ENCODE peak calls at places on chromosome 21, in eight cellular contexts. One of them, this sample, is unnamed.

GRCh38 chr21:42002421-42002958 is 7.7 kb downstream of the ZBTB21 start:
- DNase-seq in renal cortical epithelial cell: peak
- DNase-seq in GM19239: no peak
- DNase-seq in nephron progenitor cell: no peak
- DNase-seq in stimulated activated naive CD8-positive, alpha-beta T cell treated with anti-CD3 and anti-CD28 coated beads, Interleukin-15, Interleukin-2, amounts not matched to agents 100 U/mL and 50 U/mL, for 24 hours: peak
- DNase-seq in NCI-H510A treated with DMSO at 0.1 percent for 48 hours: no peak
- DNase-seq in globus pallidus: no peak
- DNase-seq in stimulated activated CD4-positive, alpha-beta T cell treated with anti-CD3 and anti-CD28 coated beads, Interleukin-4, amount 100 ng/mL, for 24 hours: peak
- DNase-seq in this sample: no peak

GRCh38 chr21:44304846-44305245 is 5.0 kb downstream of the PFKL start:
- DNase-seq in renal cortical epithelial cell: peak
- DNase-seq in GM19239: no peak
- DNase-seq in nephron progenitor cell: peak
- DNase-seq in stimulated activated naive CD8-positive, alpha-beta T cell treated with anti-CD3 and anti-CD28 coated beads, Interleukin-15, Interleukin-2, amounts not matched to agents 100 U/mL and 50 U/mL, for 24 hours: peak
- DNase-seq in NCI-H510A treated with DMSO at 0.1 percent for 48 hours: peak
- DNase-seq in globus pallidus: peak
- DNase-seq in stimulated activated CD4-positive, alpha-beta T cell treated with anti-CD3 and anti-CD28 coated beads, Interleukin-4, amount 100 ng/mL, for 24 hours: peak
- DNase-seq in this sample: peak

GRCh38 chr21:22679207-22679606 is 1681.0 kb downstream of the NCAM2 start:
- DNase-seq in renal cortical epithelial cell: no peak
- DNase-seq in GM19239: no peak
- DNase-seq in nephron progenitor cell: no peak
- DNase-seq in stimulated activated naive CD8-positive, alpha-beta T cell treated with anti-CD3 and anti-CD28 coated beads, Interleukin-15, Interleukin-2, amounts not matched to agents 100 U/mL and 50 U/mL, for 24 hours: no peak
- DNase-seq in NCI-H510A treated with DMSO at 0.1 percent for 48 hours: no peak
- DNase-seq in globus pallidus: no peak
- DNase-seq in stimulated activated CD4-positive, alpha-beta T cell treated with anti-CD3 and anti-CD28 coated beads, Interleukin-4, amount 100 ng/mL, for 24 hours: no peak
- DNase-seq in this sample: no peak

GRCh38 chr21:38645282-38645681 is 147.0 kb upstream of the ERG start:
- DNase-seq in renal cortical epithelial cell: peak
- DNase-seq in GM19239: no peak
- DNase-seq in nephron progenitor cell: no peak
- DNase-seq in stimulated activated naive CD8-positive, alpha-beta T cell treated with anti-CD3 and anti-CD28 coated beads, Interleukin-15, Interleukin-2, amounts not matched to agents 100 U/mL and 50 U/mL, for 24 hours: no peak
- DNase-seq in NCI-H510A treated with DMSO at 0.1 percent for 48 hours: no peak
- DNase-seq in globus pallidus: no peak
- DNase-seq in stimulated activated CD4-positive, alpha-beta T cell treated with anti-CD3 and anti-CD28 coated beads, Interleukin-4, amount 100 ng/mL, for 24 hours: no peak
- DNase-seq in this sample: no peak

GRCh38 chr21:29656504-29657227 is 283.1 kb downstream of the GRIK1 start:
- DNase-seq in renal cortical epithelial cell: peak
- DNase-seq in GM19239: no peak
- DNase-seq in nephron progenitor cell: no peak
- DNase-seq in stimulated activated naive CD8-positive, alpha-beta T cell treated with anti-CD3 and anti-CD28 coated beads, Interleukin-15, Interleukin-2, amounts not matched to agents 100 U/mL and 50 U/mL, for 24 hours: no peak
- DNase-seq in NCI-H510A treated with DMSO at 0.1 percent for 48 hours: no peak
- DNase-seq in globus pallidus: no peak
- DNase-seq in stimulated activated CD4-positive, alpha-beta T cell treated with anti-CD3 and anti-CD28 coated beads, Interleukin-4, amount 100 ng/mL, for 24 hours: peak
- DNase-seq in this sample: no peak

GRCh38 chr21:14900611-14901010 is 164.2 kb downstream of the NRIP1 start:
- DNase-seq in renal cortical epithelial cell: peak
- DNase-seq in GM19239: no peak
- DNase-seq in nephron progenitor cell: no peak
- DNase-seq in stimulated activated naive CD8-positive, alpha-beta T cell treated with anti-CD3 and anti-CD28 coated beads, Interleukin-15, Interleukin-2, amounts not matched to agents 100 U/mL and 50 U/mL, for 24 hours: no peak
- DNase-seq in NCI-H510A treated with DMSO at 0.1 percent for 48 hours: no peak
- DNase-seq in globus pallidus: no peak
- DNase-seq in stimulated activated CD4-positive, alpha-beta T cell treated with anti-CD3 and anti-CD28 coated beads, Interleukin-4, amount 100 ng/mL, for 24 hours: no peak
- DNase-seq in this sample: no peak

GRCh38 chr21:36759348-36760083 is 60.6 kb downstream of the SIM2 start:
- DNase-seq in renal cortical epithelial cell: no peak
- DNase-seq in GM19239: no peak
- DNase-seq in nephron progenitor cell: no peak
- DNase-seq in stimulated activated naive CD8-positive, alpha-beta T cell treated with anti-CD3 and anti-CD28 coated beads, Interleukin-15, Interleukin-2, amounts not matched to agents 100 U/mL and 50 U/mL, for 24 hours: no peak
- DNase-seq in NCI-H510A treated with DMSO at 0.1 percent for 48 hours: peak
- DNase-seq in globus pallidus: no peak
- DNase-seq in stimulated activated CD4-positive, alpha-beta T cell treated with anti-CD3 and anti-CD28 coated beads, Interleukin-4, amount 100 ng/mL, for 24 hours: no peak
- DNase-seq in this sample: no peak

GRCh38 chr21:41121785-41122415 is 46.1 kb upstream of the BACE2 start:
- DNase-seq in renal cortical epithelial cell: peak
- DNase-seq in GM19239: peak
- DNase-seq in nephron progenitor cell: peak
- DNase-seq in stimulated activated naive CD8-positive, alpha-beta T cell treated with anti-CD3 and anti-CD28 coated beads, Interleukin-15, Interleukin-2, amounts not matched to agents 100 U/mL and 50 U/mL, for 24 hours: peak
- DNase-seq in NCI-H510A treated with DMSO at 0.1 percent for 48 hours: peak
- DNase-seq in globus pallidus: peak
- DNase-seq in stimulated activated CD4-positive, alpha-beta T cell treated with anti-CD3 and anti-CD28 coated beads, Interleukin-4, amount 100 ng/mL, for 24 hours: peak
- DNase-seq in this sample: peak

GRCh38 chr21:41752231-41752681 is 14.6 kb downstream of the RIPK4 start:
- DNase-seq in renal cortical epithelial cell: peak
- DNase-seq in GM19239: no peak
- DNase-seq in nephron progenitor cell: no peak
- DNase-seq in stimulated activated naive CD8-positive, alpha-beta T cell treated with anti-CD3 and anti-CD28 coated beads, Interleukin-15, Interleukin-2, amounts not matched to agents 100 U/mL and 50 U/mL, for 24 hours: no peak
- DNase-seq in NCI-H510A treated with DMSO at 0.1 percent for 48 hours: peak
- DNase-seq in globus pallidus: no peak
- DNase-seq in stimulated activated CD4-positive, alpha-beta T cell treated with anti-CD3 and anti-CD28 coated beads, Interleukin-4, amount 100 ng/mL, for 24 hours: no peak
- DNase-seq in this sample: no peak

GRCh38 chr21:33374080-33374873 is 28.9 kb upstream of the IFNGR2 start:
- DNase-seq in renal cortical epithelial cell: peak
- DNase-seq in GM19239: no peak
- DNase-seq in nephron progenitor cell: peak
- DNase-seq in stimulated activated naive CD8-positive, alpha-beta T cell treated with anti-CD3 and anti-CD28 coated beads, Interleukin-15, Interleukin-2, amounts not matched to agents 100 U/mL and 50 U/mL, for 24 hours: peak
- DNase-seq in NCI-H510A treated with DMSO at 0.1 percent for 48 hours: no peak
- DNase-seq in globus pallidus: peak
- DNase-seq in stimulated activated CD4-positive, alpha-beta T cell treated with anti-CD3 and anti-CD28 coated beads, Interleukin-4, amount 100 ng/mL, for 24 hours: peak
- DNase-seq in this sample: peak

GRCh38 chr21:41509206-41509496 is 1.2 kb upstream of the TMPRSS2 start:
- DNase-seq in renal cortical epithelial cell: no peak
- DNase-seq in GM19239: no peak
- DNase-seq in nephron progenitor cell: no peak
- DNase-seq in stimulated activated naive CD8-positive, alpha-beta T cell treated with anti-CD3 and anti-CD28 coated beads, Interleukin-15, Interleukin-2, amounts not matched to agents 100 U/mL and 50 U/mL, for 24 hours: no peak
- DNase-seq in NCI-H510A treated with DMSO at 0.1 percent for 48 hours: no peak
- DNase-seq in globus pallidus: no peak
- DNase-seq in stimulated activated CD4-positive, alpha-beta T cell treated with anti-CD3 and anti-CD28 coated beads, Interleukin-4, amount 100 ng/mL, for 24 hours: no peak
- DNase-seq in this sample: no peak

GRCh38 chr21:41611966-41612606 is 104.1 kb upstream of the TMPRSS2 start:
- DNase-seq in renal cortical epithelial cell: peak
- DNase-seq in GM19239: no peak
- DNase-seq in nephron progenitor cell: no peak
- DNase-seq in stimulated activated naive CD8-positive, alpha-beta T cell treated with anti-CD3 and anti-CD28 coated beads, Interleukin-15, Interleukin-2, amounts not matched to agents 100 U/mL and 50 U/mL, for 24 hours: no peak
- DNase-seq in NCI-H510A treated with DMSO at 0.1 percent for 48 hours: peak
- DNase-seq in globus pallidus: no peak
- DNase-seq in stimulated activated CD4-positive, alpha-beta T cell treated with anti-CD3 and anti-CD28 coated beads, Interleukin-4, amount 100 ng/mL, for 24 hours: no peak
- DNase-seq in this sample: peak

GRCh38 chr21:43313221-43313938 is 113.6 kb downstream of the SIK1 start:
- DNase-seq in renal cortical epithelial cell: no peak
- DNase-seq in GM19239: no peak
- DNase-seq in nephron progenitor cell: no peak
- DNase-seq in stimulated activated naive CD8-positive, alpha-beta T cell treated with anti-CD3 and anti-CD28 coated beads, Interleukin-15, Interleukin-2, amounts not matched to agents 100 U/mL and 50 U/mL, for 24 hours: no peak
- DNase-seq in NCI-H510A treated with DMSO at 0.1 percent for 48 hours: no peak
- DNase-seq in globus pallidus: no peak
- DNase-seq in stimulated activated CD4-positive, alpha-beta T cell treated with anti-CD3 and anti-CD28 coated beads, Interleukin-4, amount 100 ng/mL, for 24 hours: no peak
- DNase-seq in this sample: no peak

GRCh38 chr21:17513214-17514123 is 626 bp downstream of the CXADR start:
- DNase-seq in renal cortical epithelial cell: no peak
- DNase-seq in GM19239: no peak
- DNase-seq in nephron progenitor cell: peak
- DNase-seq in stimulated activated naive CD8-positive, alpha-beta T cell treated with anti-CD3 and anti-CD28 coated beads, Interleukin-15, Interleukin-2, amounts not matched to agents 100 U/mL and 50 U/mL, for 24 hours: peak
- DNase-seq in NCI-H510A treated with DMSO at 0.1 percent for 48 hours: peak
- DNase-seq in globus pallidus: peak
- DNase-seq in stimulated activated CD4-positive, alpha-beta T cell treated with anti-CD3 and anti-CD28 coated beads, Interleukin-4, amount 100 ng/mL, for 24 hours: peak
- DNase-seq in this sample: peak

GRCh38 chr21:25457411-25457810 is 149.9 kb downstream of the MRPL39 start:
- DNase-seq in renal cortical epithelial cell: peak
- DNase-seq in GM19239: no peak
- DNase-seq in nephron progenitor cell: no peak
- DNase-seq in stimulated activated naive CD8-positive, alpha-beta T cell treated with anti-CD3 and anti-CD28 coated beads, Interleukin-15, Interleukin-2, amounts not matched to agents 100 U/mL and 50 U/mL, for 24 hours: no peak
- DNase-seq in NCI-H510A treated with DMSO at 0.1 percent for 48 hours: no peak
- DNase-seq in globus pallidus: no peak
- DNase-seq in stimulated activated CD4-positive, alpha-beta T cell treated with anti-CD3 and anti-CD28 coated beads, Interleukin-4, amount 100 ng/mL, for 24 hours: no peak
- DNase-seq in this sample: no peak

GRCh38 chr21:35565204-35565611 is 495.1 kb downstream of the SETD4 start:
- DNase-seq in renal cortical epithelial cell: peak
- DNase-seq in GM19239: no peak
- DNase-seq in nephron progenitor cell: no peak
- DNase-seq in stimulated activated naive CD8-positive, alpha-beta T cell treated with anti-CD3 and anti-CD28 coated beads, Interleukin-15, Interleukin-2, amounts not matched to agents 100 U/mL and 50 U/mL, for 24 hours: no peak
- DNase-seq in NCI-H510A treated with DMSO at 0.1 percent for 48 hours: no peak
- DNase-seq in globus pallidus: no peak
- DNase-seq in stimulated activated CD4-positive, alpha-beta T cell treated with anti-CD3 and anti-CD28 coated beads, Interleukin-4, amount 100 ng/mL, for 24 hours: no peak
- DNase-seq in this sample: peak

GRCh38 chr21:45876381-45877159 is 105.0 kb upstream of the COL6A1 start:
- DNase-seq in renal cortical epithelial cell: peak
- DNase-seq in GM19239: no peak
- DNase-seq in nephron progenitor cell: peak
- DNase-seq in stimulated activated naive CD8-positive, alpha-beta T cell treated with anti-CD3 and anti-CD28 coated beads, Interleukin-15, Interleukin-2, amounts not matched to agents 100 U/mL and 50 U/mL, for 24 hours: no peak
- DNase-seq in NCI-H510A treated with DMSO at 0.1 percent for 48 hours: no peak
- DNase-seq in globus pallidus: no peak
- DNase-seq in stimulated activated CD4-positive, alpha-beta T cell treated with anti-CD3 and anti-CD28 coated beads, Interleukin-4, amount 100 ng/mL, for 24 hours: no peak
- DNase-seq in this sample: no peak

GRCh38 chr21:31366825-31367224 is 22.8 kb upstream of the TIAM1 start:
- DNase-seq in renal cortical epithelial cell: peak
- DNase-seq in GM19239: no peak
- DNase-seq in nephron progenitor cell: no peak
- DNase-seq in stimulated activated naive CD8-positive, alpha-beta T cell treated with anti-CD3 and anti-CD28 coated beads, Interleukin-15, Interleukin-2, amounts not matched to agents 100 U/mL and 50 U/mL, for 24 hours: no peak
- DNase-seq in NCI-H510A treated with DMSO at 0.1 percent for 48 hours: no peak
- DNase-seq in globus pallidus: no peak
- DNase-seq in stimulated activated CD4-positive, alpha-beta T cell treated with anti-CD3 and anti-CD28 coated beads, Interleukin-4, amount 100 ng/mL, for 24 hours: no peak
- DNase-seq in this sample: peak

This sample was measured in stomach.